ENCODE peak calls at places on chromosomes 12 and 14, in four cellular contexts. G is hypothalamus; H is stimulated activated CD4-positive, alpha-beta T cell treated with anti-CD3 and anti-CD28 coated beads, Interleukin-4, amount 100 ng/mL, for 1 hour; T is WTC11. R is an unnamed sample.

GRCh38 chr14:61437383-61437782 is 116.0 kb downstream of the PRKCH start:
- DNase-seq in G (no peak), H (no peak), T (no peak), R (no peak)

GRCh38 chr14:68795602-68796417 is 2.9 kb upstream of the ZFP36L1 start:
- DNase-seq in G (peak), H (peak), T (peak), R (peak)

GRCh38 chr12:116416161-116416560 is 138.7 kb upstream of the MED13L start:
- DNase-seq in G (no peak), H (no peak), T (no peak), R (no peak)

GRCh38 chr14:70771781-70772212 is 37.5 kb downstream of the MAP3K9 start:
- DNase-seq in G (no peak), H (no peak), T (peak), R (peak)

GRCh38 chr12:93167841-93168492 is 209.8 kb upstream of the NUDT4 start:
- DNase-seq in G (no peak), H (peak), T (peak), R (no peak)

GRCh38 chr12:57579677-57580465 is 11.1 kb upstream of the PIP4K2C start:
- DNase-seq in G (no peak), H (no peak), T (no peak), R (no peak)

GRCh38 chr14:99435327-99435726 is 45.3 kb downstream of the SETD3 start:
- DNase-seq in G (no peak), H (no peak), T (no peak), R (no peak)

GRCh38 chr12:41531147-41531829 is 343.2 kb downstream of the PDZRN4 start:
- DNase-seq in G (peak), H (no peak), T (no peak), R (peak)

GRCh38 chr14:68526420-68527105 is 266.3 kb downstream of the ZFP36L1 start:
- DNase-seq in G (no peak), H (no peak), T (no peak), R (no peak)

GRCh38 chr14:100679707-100680438 is 46.8 kb upstream of the DLK1 start:
- DNase-seq in G (no peak), H (no peak), T (no peak), R (no peak)

GRCh38 chr14:24130717-24131548 is 474 bp downstream of the FITM1 start:
- DNase-seq in G (no peak), H (no peak), T (no peak), R (no peak)

GRCh38 chr12:116186482-116187157 is 90.9 kb downstream of the MED13L start:
- DNase-seq in G (no peak), H (no peak), T (no peak), R (no peak)

GRCh38 chr12:16189849-16190248 is 87.6 kb downstream of the SLC15A5 start:
- DNase-seq in G (no peak), H (no peak), T (no peak), R (no peak)

GRCh38 chr12:68673788-68674187 is 13.0 kb upstream of the NUP107 start:
- DNase-seq in G (no peak), H (no peak), T (no peak), R (no peak)

GRCh38 chr12:6235499-6235898 is 35.3 kb downstream of the CD9 start:
- DNase-seq in G (no peak), H (no peak), T (no peak), R (peak)

GRCh38 chr12:108890208-108890607 is 10.3 kb downstream of the DAO start:
- DNase-seq in G (no peak), H (no peak), T (peak), R (peak)

GRCh38 chr14:64766430-64767151 is 62.4 kb downstream of the PLEKHG3 start:
- DNase-seq in G (no peak), H (no peak), T (peak), R (no peak)

GRCh38 chr14:19878029-19878642 is 3.2 kb downstream of the OR4K2 start:
- DNase-seq in G (no peak), H (no peak), T (no peak), R (no peak)

GRCh38 chr12:38386238-38386985 is 69.8 kb downstream of the ALG10B start:
- DNase-seq in G (no peak), H (no peak), T (no peak), R (no peak)

GRCh38 chr12:47591387-47591786 is 114.4 kb downstream of the RPAP3 start:
- DNase-seq in G (no peak), H (no peak), T (no peak), R (no peak)

R was measured in posterior vena cava.